ENCODE peak calls at places on chromosomes 4 and X, in five cellular contexts. One of them, this sample, is unnamed.

GRCh38 chrX:55452825-55453124 is 848 bp downstream of the MAGEH1 start:
- DNase-seq in aorta: no peak
- DNase-seq in cardiac muscle cell: no peak
- DNase-seq in CD4-positive, CD25-positive, alpha-beta regulatory T cell: no peak
- DNase-seq in body of pancreas: no peak
- DNase-seq in this sample: no peak

GRCh38 chr4:169079942-169080827 is 70.1 kb upstream of the CBR4 start:
- DNase-seq in CD4-positive, CD25-positive, alpha-beta regulatory T cell: no peak
- DNase-seq in body of pancreas: no peak
- DNase-seq in aorta: peak; percentile 73
- DNase-seq in cardiac muscle cell: peak; percentile 88
- DNase-seq in this sample: peak; percentile 13

GRCh38 chr4:89299153-89299789 is 8.3 kb downstream of the GPRIN3 start:
- DNase-seq in cardiac muscle cell: no peak
- DNase-seq in CD4-positive, CD25-positive, alpha-beta regulatory T cell: peak; percentile 83
- DNase-seq in aorta: no peak
- DNase-seq in body of pancreas: no peak
- DNase-seq in this sample: no peak

GRCh38 chr4:151808120-151808529 is 47.3 kb upstream of the GATB start:
- DNase-seq in aorta: no peak
- DNase-seq in cardiac muscle cell: no peak
- DNase-seq in body of pancreas: no peak
- DNase-seq in CD4-positive, CD25-positive, alpha-beta regulatory T cell: no peak
- DNase-seq in this sample: no peak

GRCh38 chrX:6852869-6853268 is 294.6 kb upstream of the STS start:
- DNase-seq in body of pancreas: no peak
- DNase-seq in cardiac muscle cell: no peak
- DNase-seq in aorta: no peak
- DNase-seq in CD4-positive, CD25-positive, alpha-beta regulatory T cell: no peak
- DNase-seq in this sample: no peak

GRCh38 chr4:78409612-78410202 is 141.9 kb upstream of the ANXA3 start:
- DNase-seq in CD4-positive, CD25-positive, alpha-beta regulatory T cell: no peak
- DNase-seq in body of pancreas: no peak
- DNase-seq in cardiac muscle cell: no peak
- DNase-seq in aorta: no peak
- DNase-seq in this sample: no peak

GRCh38 chr4:184282251-184282713 is 64.6 kb upstream of the ENPP6 start:
- DNase-seq in cardiac muscle cell: no peak
- DNase-seq in CD4-positive, CD25-positive, alpha-beta regulatory T cell: peak; percentile 82
- DNase-seq in aorta: no peak
- DNase-seq in body of pancreas: no peak
- DNase-seq in this sample: peak; percentile 66

GRCh38 chrX:64977830-64978229 is 1.6 kb upstream of the ZC4H2 start:
- DNase-seq in body of pancreas: no peak
- DNase-seq in cardiac muscle cell: no peak
- DNase-seq in CD4-positive, CD25-positive, alpha-beta regulatory T cell: no peak
- DNase-seq in aorta: no peak
- DNase-seq in this sample: no peak

GRCh38 chr4:185204238-185204910 is 574 bp upstream of the CFAP97 start:
- DNase-seq in aorta: no peak
- DNase-seq in body of pancreas: no peak
- DNase-seq in CD4-positive, CD25-positive, alpha-beta regulatory T cell: peak; percentile 15
- DNase-seq in cardiac muscle cell: no peak
- DNase-seq in this sample: no peak

GRCh38 chrX:66638591-66639500 is at the start of gene EDA2R:
- DNase-seq in body of pancreas: peak; percentile 31
- DNase-seq in CD4-positive, CD25-positive, alpha-beta regulatory T cell: peak; percentile 54
- DNase-seq in cardiac muscle cell: peak; percentile 80
- DNase-seq in aorta: peak; percentile 44
- DNase-seq in this sample: no peak

GRCh38 chr4:146507607-146508006 is 14.1 kb downstream of the SLC10A7 start:
- DNase-seq in aorta: no peak
- DNase-seq in body of pancreas: no peak
- DNase-seq in cardiac muscle cell: no peak
- DNase-seq in CD4-positive, CD25-positive, alpha-beta regulatory T cell: no peak
- DNase-seq in this sample: no peak

GRCh38 chrX:103791233-103791632 is 14.6 kb downstream of the PLP1 start:
- DNase-seq in aorta: no peak
- DNase-seq in CD4-positive, CD25-positive, alpha-beta regulatory T cell: no peak
- DNase-seq in body of pancreas: no peak
- DNase-seq in cardiac muscle cell: no peak
- DNase-seq in this sample: no peak

GRCh38 chr4:11599044-11599443 is 170.3 kb upstream of the HS3ST1 start:
- DNase-seq in CD4-positive, CD25-positive, alpha-beta regulatory T cell: no peak
- DNase-seq in body of pancreas: no peak
- DNase-seq in cardiac muscle cell: no peak
- DNase-seq in aorta: no peak
- DNase-seq in this sample: no peak

GRCh38 chr4:163048447-163048846 is 118.2 kb downstream of the NAF1 start:
- DNase-seq in CD4-positive, CD25-positive, alpha-beta regulatory T cell: peak; percentile 27
- DNase-seq in aorta: no peak
- DNase-seq in body of pancreas: peak; percentile 13
- DNase-seq in cardiac muscle cell: peak; percentile 46
- DNase-seq in this sample: no peak

GRCh38 chr4:7630559-7631287 is 196.0 kb upstream of the PSAPL1 start:
- DNase-seq in CD4-positive, CD25-positive, alpha-beta regulatory T cell: no peak
- DNase-seq in cardiac muscle cell: peak; percentile 69
- DNase-seq in aorta: peak; percentile 80
- DNase-seq in body of pancreas: peak; percentile 23
- DNase-seq in this sample: no peak

GRCh38 chrX:46036508-46036907 is 508.7 kb downstream of the ZNF674 start:
- DNase-seq in body of pancreas: no peak
- DNase-seq in aorta: no peak
- DNase-seq in cardiac muscle cell: peak; percentile 5
- DNase-seq in CD4-positive, CD25-positive, alpha-beta regulatory T cell: no peak
- DNase-seq in this sample: no peak

GRCh38 chr4:159268607-159269006 is 165.7 kb downstream of the RAPGEF2 start:
- DNase-seq in aorta: no peak
- DNase-seq in body of pancreas: no peak
- DNase-seq in cardiac muscle cell: no peak
- DNase-seq in CD4-positive, CD25-positive, alpha-beta regulatory T cell: no peak
- DNase-seq in this sample: no peak

GRCh38 chr4:159269956-159270355 is 167.1 kb downstream of the RAPGEF2 start:
- DNase-seq in body of pancreas: no peak
- DNase-seq in CD4-positive, CD25-positive, alpha-beta regulatory T cell: no peak
- DNase-seq in aorta: no peak
- DNase-seq in cardiac muscle cell: no peak
- DNase-seq in this sample: no peak

GRCh38 chr4:159269143-159269542 is 166.3 kb downstream of the RAPGEF2 start:
- DNase-seq in body of pancreas: no peak
- DNase-seq in aorta: no peak
- DNase-seq in CD4-positive, CD25-positive, alpha-beta regulatory T cell: no peak
- DNase-seq in cardiac muscle cell: no peak
- DNase-seq in this sample: no peak

GRCh38 chr4:159267023-159267939 is 164.4 kb downstream of the RAPGEF2 start:
- DNase-seq in aorta: peak; percentile 51
- DNase-seq in CD4-positive, CD25-positive, alpha-beta regulatory T cell: no peak
- DNase-seq in cardiac muscle cell: peak; percentile 46
- DNase-seq in body of pancreas: no peak
- DNase-seq in this sample: no peak

GRCh38 chr4:159267940-159268327 is 165.1 kb downstream of the RAPGEF2 start:
- DNase-seq in cardiac muscle cell: peak; percentile 55
- DNase-seq in CD4-positive, CD25-positive, alpha-beta regulatory T cell: no peak
- DNase-seq in aorta: no peak
- DNase-seq in body of pancreas: no peak
- DNase-seq in this sample: no peak
- H3K9me3 ChIP-seq in cardiac muscle cell: no peaks in the 10 kb centered on the region
- H3K9me3 ChIP-seq in CD4-positive, CD25-positive, alpha-beta regulatory T cell: no peaks in the 10 kb centered on the region
- H3K9me3 ChIP-seq in aorta: no peaks in the 10 kb centered on the region
- H3K9me3 ChIP-seq in body of pancreas: no peaks in the 10 kb centered on the region
- H3K9me3 ChIP-seq in this sample: no peaks in the 10 kb centered on the region

GRCh38 chr4:385934-386707 is 48.5 kb downstream of the ZNF141 start:
- DNase-seq in body of pancreas: no peak
- DNase-seq in CD4-positive, CD25-positive, alpha-beta regulatory T cell: no peak
- DNase-seq in aorta: no peak
- DNase-seq in cardiac muscle cell: no peak
- DNase-seq in this sample: no peak
- H3K9me3 ChIP-seq in body of pancreas: no peaks in the 10 kb centered on the region
- H3K9me3 ChIP-seq in CD4-positive, CD25-positive, alpha-beta regulatory T cell: peaks cover 100% of the 10 kb centered on the region
- H3K9me3 ChIP-seq in aorta: peaks cover 20% of the 10 kb centered on the region
- H3K9me3 ChIP-seq in cardiac muscle cell: peaks cover 2% of the 10 kb centered on the region
- H3K9me3 ChIP-seq in this sample: peaks cover 74% of the 10 kb centered on the region

GRCh38 chr4:41819621-41820020 is 71.1 kb upstream of the PHOX2B start:
- DNase-seq in cardiac muscle cell: no peak
- DNase-seq in aorta: no peak
- DNase-seq in CD4-positive, CD25-positive, alpha-beta regulatory T cell: no peak
- DNase-seq in body of pancreas: no peak
- DNase-seq in this sample: no peak
- H3K9me3 ChIP-seq in cardiac muscle cell: no peaks in the 10 kb centered on the region
- H3K9me3 ChIP-seq in aorta: no peaks in the 10 kb centered on the region
- H3K9me3 ChIP-seq in CD4-positive, CD25-positive, alpha-beta regulatory T cell: no peaks in the 10 kb centered on the region
- H3K9me3 ChIP-seq in body of pancreas: no peaks in the 10 kb centered on the region
- H3K9me3 ChIP-seq in this sample: no peaks in the 10 kb centered on the region

GRCh38 chr4:30264465-30264864 is 455.7 kb upstream of the PCDH7 start:
- DNase-seq in body of pancreas: no peak
- DNase-seq in cardiac muscle cell: no peak
- DNase-seq in CD4-positive, CD25-positive, alpha-beta regulatory T cell: no peak
- DNase-seq in aorta: no peak
- DNase-seq in this sample: no peak
- H3K9me3 ChIP-seq in body of pancreas: no peaks in the 10 kb centered on the region
- H3K9me3 ChIP-seq in cardiac muscle cell: no peaks in the 10 kb centered on the region
- H3K9me3 ChIP-seq in CD4-positive, CD25-positive, alpha-beta regulatory T cell: peaks cover 4% of the 10 kb centered on the region
- H3K9me3 ChIP-seq in aorta: no peaks in the 10 kb centered on the region
- H3K9me3 ChIP-seq in this sample: no peaks in the 10 kb centered on the region

This sample was measured in CD8-positive, alpha-beta T cell.